ENCODE peak calls at places on chromosomes 7 and 10, in ten cellular contexts. One of them, this sample, is unnamed. For H3K36me3, the result is how much of the 10 kb centered on the place peaks cover.

GRCh38 chr7:5217851-5218331 is 27.9 kb downstream of the WIPI2 start:
- DNase-seq in neural progenitor cell: no peak
- DNase-seq in lower lobe of right lung: peak
- DNase-seq in CD8-positive, alpha-beta T cell: no peak
- DNase-seq in heart right ventricle: no peak
- DNase-seq in hepatocyte: no peak
- DNase-seq in gastrocnemius medialis: no peak
- DNase-seq in upper lobe of right lung: peak
- DNase-seq in OCI-LY7: no peak
- DNase-seq in kidney: peak
- DNase-seq in this sample: no peak

GRCh38 chr10:26251925-26252324 is 35.4 kb downstream of the GAD2 start:
- DNase-seq in neural progenitor cell: no peak
- DNase-seq in lower lobe of right lung: no peak
- DNase-seq in CD8-positive, alpha-beta T cell: no peak
- DNase-seq in heart right ventricle: no peak
- DNase-seq in hepatocyte: no peak
- DNase-seq in gastrocnemius medialis: no peak
- DNase-seq in upper lobe of right lung: no peak
- DNase-seq in OCI-LY7: no peak
- DNase-seq in kidney: no peak
- DNase-seq in this sample: peak

GRCh38 chr7:112779667-112780066 is 10.5 kb downstream of the TMEM168 start:
- DNase-seq in neural progenitor cell: no peak
- DNase-seq in lower lobe of right lung: no peak
- DNase-seq in CD8-positive, alpha-beta T cell: no peak
- DNase-seq in heart right ventricle: no peak
- DNase-seq in hepatocyte: no peak
- DNase-seq in gastrocnemius medialis: no peak
- DNase-seq in upper lobe of right lung: no peak
- DNase-seq in OCI-LY7: no peak
- DNase-seq in kidney: no peak
- DNase-seq in this sample: no peak

GRCh38 chr10:125722811-125723210 is 3.3 kb downstream of the EDRF1 start:
- DNase-seq in neural progenitor cell: no peak
- DNase-seq in lower lobe of right lung: no peak
- DNase-seq in CD8-positive, alpha-beta T cell: no peak
- DNase-seq in heart right ventricle: no peak
- DNase-seq in hepatocyte: no peak
- DNase-seq in gastrocnemius medialis: no peak
- DNase-seq in upper lobe of right lung: no peak
- DNase-seq in OCI-LY7: no peak
- DNase-seq in kidney: no peak
- DNase-seq in this sample: no peak

GRCh38 chr10:666237-667012 is 23.0 kb downstream of the DIP2C start:
- DNase-seq in neural progenitor cell: no peak
- DNase-seq in lower lobe of right lung: no peak
- DNase-seq in CD8-positive, alpha-beta T cell: no peak
- DNase-seq in heart right ventricle: no peak
- DNase-seq in hepatocyte: no peak
- DNase-seq in gastrocnemius medialis: no peak
- DNase-seq in upper lobe of right lung: peak
- DNase-seq in OCI-LY7: no peak
- DNase-seq in kidney: no peak
- DNase-seq in this sample: no peak

GRCh38 chr10:132138596-132138995 is 48.2 kb upstream of the DPYSL4 start:
- DNase-seq in neural progenitor cell: no peak
- DNase-seq in lower lobe of right lung: peak
- DNase-seq in CD8-positive, alpha-beta T cell: no peak
- DNase-seq in heart right ventricle: peak
- DNase-seq in hepatocyte: no peak
- DNase-seq in gastrocnemius medialis: no peak
- DNase-seq in upper lobe of right lung: no peak
- DNase-seq in OCI-LY7: no peak
- DNase-seq in kidney: peak
- DNase-seq in this sample: no peak

GRCh38 chr7:80127412-80128150 is 7.0 kb upstream of the GNAI1 start:
- DNase-seq in neural progenitor cell: peak
- DNase-seq in lower lobe of right lung: no peak
- DNase-seq in CD8-positive, alpha-beta T cell: no peak
- DNase-seq in heart right ventricle: no peak
- DNase-seq in hepatocyte: peak
- DNase-seq in gastrocnemius medialis: no peak
- DNase-seq in upper lobe of right lung: no peak
- DNase-seq in OCI-LY7: no peak
- DNase-seq in kidney: no peak
- DNase-seq in this sample: peak

GRCh38 chr7:38929460-38930171 is 20.6 kb upstream of the VPS41 start:
- DNase-seq in neural progenitor cell: no peak
- DNase-seq in lower lobe of right lung: peak
- DNase-seq in CD8-positive, alpha-beta T cell: no peak
- DNase-seq in heart right ventricle: no peak
- DNase-seq in hepatocyte: no peak
- DNase-seq in gastrocnemius medialis: no peak
- DNase-seq in upper lobe of right lung: no peak
- DNase-seq in OCI-LY7: no peak
- DNase-seq in kidney: no peak
- DNase-seq in this sample: no peak

GRCh38 chr7:125530553-125530952 is 600.9 kb upstream of the POT1 start:
- DNase-seq in neural progenitor cell: no peak
- DNase-seq in lower lobe of right lung: no peak
- DNase-seq in CD8-positive, alpha-beta T cell: no peak
- DNase-seq in heart right ventricle: no peak
- DNase-seq in hepatocyte: no peak
- DNase-seq in gastrocnemius medialis: no peak
- DNase-seq in upper lobe of right lung: no peak
- DNase-seq in OCI-LY7: no peak
- DNase-seq in kidney: no peak
- DNase-seq in this sample: no peak

GRCh38 chr10:113042961-113043360 is 92.9 kb downstream of the TCF7L2 start:
- DNase-seq in neural progenitor cell: no peak
- DNase-seq in lower lobe of right lung: no peak
- DNase-seq in CD8-positive, alpha-beta T cell: no peak
- DNase-seq in heart right ventricle: no peak
- DNase-seq in hepatocyte: no peak
- DNase-seq in gastrocnemius medialis: no peak
- DNase-seq in upper lobe of right lung: no peak
- DNase-seq in OCI-LY7: no peak
- DNase-seq in kidney: no peak
- DNase-seq in this sample: no peak

GRCh38 chr10:131656009-131656408 is 244.8 kb upstream of the PPP2R2D start:
- DNase-seq in neural progenitor cell: no peak
- DNase-seq in lower lobe of right lung: no peak
- DNase-seq in CD8-positive, alpha-beta T cell: no peak
- DNase-seq in heart right ventricle: no peak
- DNase-seq in hepatocyte: no peak
- DNase-seq in gastrocnemius medialis: no peak
- DNase-seq in upper lobe of right lung: no peak
- DNase-seq in OCI-LY7: no peak
- DNase-seq in kidney: peak
- DNase-seq in this sample: no peak

GRCh38 chr10:10996966-10997620 is 20.6 kb upstream of the CELF2 start:
- DNase-seq in neural progenitor cell: no peak
- DNase-seq in lower lobe of right lung: no peak
- DNase-seq in CD8-positive, alpha-beta T cell: no peak
- DNase-seq in heart right ventricle: no peak
- DNase-seq in hepatocyte: no peak
- DNase-seq in gastrocnemius medialis: no peak
- DNase-seq in upper lobe of right lung: no peak
- DNase-seq in OCI-LY7: no peak
- DNase-seq in kidney: no peak
- DNase-seq in this sample: no peak

GRCh38 chr7:65927489-65928448 is 54.2 kb downstream of the GUSB start:
- DNase-seq in neural progenitor cell: no peak
- DNase-seq in lower lobe of right lung: no peak
- DNase-seq in CD8-positive, alpha-beta T cell: no peak
- DNase-seq in heart right ventricle: no peak
- DNase-seq in hepatocyte: peak
- DNase-seq in gastrocnemius medialis: no peak
- DNase-seq in upper lobe of right lung: no peak
- DNase-seq in OCI-LY7: no peak
- DNase-seq in kidney: no peak
- DNase-seq in this sample: no peak

GRCh38 chr10:21379143-21379542 is 146.3 kb downstream of the SKIDA1 start:
- DNase-seq in neural progenitor cell: no peak
- DNase-seq in lower lobe of right lung: no peak
- DNase-seq in CD8-positive, alpha-beta T cell: no peak
- DNase-seq in heart right ventricle: no peak
- DNase-seq in hepatocyte: no peak
- DNase-seq in gastrocnemius medialis: no peak
- DNase-seq in upper lobe of right lung: no peak
- DNase-seq in OCI-LY7: no peak
- DNase-seq in kidney: no peak
- DNase-seq in this sample: no peak

DNA sequence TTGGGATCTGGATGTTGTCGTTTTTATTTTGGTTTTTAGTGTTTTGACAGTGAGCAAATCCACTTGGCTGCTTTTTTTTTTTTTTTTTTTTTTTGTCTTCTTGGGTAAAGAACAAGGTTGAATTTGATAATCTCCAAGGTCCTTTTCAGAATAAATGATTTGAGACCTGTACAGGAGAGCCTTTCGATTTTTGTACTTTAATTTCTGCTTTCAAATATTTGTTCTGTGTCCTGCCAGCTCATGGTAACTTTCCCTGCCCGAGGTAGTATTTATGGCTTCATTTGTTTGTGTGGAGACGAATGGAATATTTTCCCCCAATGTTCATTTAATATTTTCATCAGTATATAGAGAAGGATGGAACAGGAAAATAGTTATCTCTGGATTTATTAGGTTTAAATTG is 19.9 kb downstream of the WAC start:
- DNase-seq in neural progenitor cell: no peak
- DNase-seq in lower lobe of right lung: no peak
- DNase-seq in CD8-positive, alpha-beta T cell: no peak
- DNase-seq in heart right ventricle: no peak
- DNase-seq in hepatocyte: no peak
- DNase-seq in gastrocnemius medialis: no peak
- DNase-seq in upper lobe of right lung: no peak
- DNase-seq in OCI-LY7: no peak
- DNase-seq in kidney: no peak
- DNase-seq in this sample: no peak
- H3K36me3 ChIP-seq in neural progenitor cell: under half
- H3K36me3 ChIP-seq in lower lobe of right lung: half or more
- H3K36me3 ChIP-seq in CD8-positive, alpha-beta T cell: under half
- H3K36me3 ChIP-seq in heart right ventricle: under half
- H3K36me3 ChIP-seq in hepatocyte: under half
- H3K36me3 ChIP-seq in gastrocnemius medialis: under half
- H3K36me3 ChIP-seq in upper lobe of right lung: under half
- H3K36me3 ChIP-seq in OCI-LY7: half or more
- H3K36me3 ChIP-seq in kidney: under half
- H3K36me3 ChIP-seq in this sample: under half

GRCh38 chr7:117322741-117323584 is at the start of gene WNT2:
- DNase-seq in neural progenitor cell: peak
- DNase-seq in lower lobe of right lung: no peak
- DNase-seq in CD8-positive, alpha-beta T cell: no peak
- DNase-seq in heart right ventricle: no peak
- DNase-seq in hepatocyte: peak
- DNase-seq in gastrocnemius medialis: no peak
- DNase-seq in upper lobe of right lung: no peak
- DNase-seq in OCI-LY7: no peak
- DNase-seq in kidney: no peak
- DNase-seq in this sample: no peak
- H3K4me3 ChIP-seq in neural progenitor cell: peak
- H3K4me3 ChIP-seq in lower lobe of right lung: peak
- H3K4me3 ChIP-seq in CD8-positive, alpha-beta T cell: no peak
- H3K4me3 ChIP-seq in heart right ventricle: peak
- H3K4me3 ChIP-seq in hepatocyte: peak
- H3K4me3 ChIP-seq in gastrocnemius medialis: peak
- H3K4me3 ChIP-seq in upper lobe of right lung: peak
- H3K4me3 ChIP-seq in OCI-LY7: no peak
- H3K4me3 ChIP-seq in kidney: peak
- H3K4me3 ChIP-seq in this sample: peak

GRCh38 chr10:52780391-52781155 is 8.0 kb upstream of the MBL2 start:
- DNase-seq in neural progenitor cell: no peak
- DNase-seq in lower lobe of right lung: no peak
- DNase-seq in CD8-positive, alpha-beta T cell: no peak
- DNase-seq in heart right ventricle: no peak
- DNase-seq in hepatocyte: no peak
- DNase-seq in gastrocnemius medialis: no peak
- DNase-seq in upper lobe of right lung: no peak
- DNase-seq in OCI-LY7: no peak
- DNase-seq in kidney: no peak
- DNase-seq in this sample: no peak
- TF ChIP-seq CTCF in neural progenitor cell: no peak
- TF ChIP-seq CTCF in lower lobe of right lung: no peak
- TF ChIP-seq CTCF in CD8-positive, alpha-beta T cell: no peak
- TF ChIP-seq CTCF in heart right ventricle: no peak
- TF ChIP-seq CTCF in hepatocyte: no peak
- TF ChIP-seq CTCF in gastrocnemius medialis: no peak
- TF ChIP-seq CTCF in upper lobe of right lung: no peak
- TF ChIP-seq CTCF in OCI-LY7: no peak
- TF ChIP-seq CTCF in kidney: no peak
- TF ChIP-seq CTCF in this sample: no peak

GRCh38 chr7:127704211-127704610 is 52.2 kb downstream of the SND1 start:
- DNase-seq in neural progenitor cell: no peak
- DNase-seq in lower lobe of right lung: no peak
- DNase-seq in CD8-positive, alpha-beta T cell: no peak
- DNase-seq in heart right ventricle: no peak
- DNase-seq in hepatocyte: no peak
- DNase-seq in gastrocnemius medialis: no peak
- DNase-seq in upper lobe of right lung: no peak
- DNase-seq in OCI-LY7: no peak
- DNase-seq in kidney: no peak
- DNase-seq in this sample: no peak

GRCh38 chr7:127708201-127708600 is 56.2 kb downstream of the SND1 start:
- DNase-seq in neural progenitor cell: no peak
- DNase-seq in lower lobe of right lung: no peak
- DNase-seq in CD8-positive, alpha-beta T cell: no peak
- DNase-seq in heart right ventricle: no peak
- DNase-seq in hepatocyte: no peak
- DNase-seq in gastrocnemius medialis: no peak
- DNase-seq in upper lobe of right lung: no peak
- DNase-seq in OCI-LY7: no peak
- DNase-seq in kidney: no peak
- DNase-seq in this sample: no peak

GRCh38 chr7:127705461-127705959 is 53.5 kb downstream of the SND1 start:
- DNase-seq in neural progenitor cell: no peak
- DNase-seq in lower lobe of right lung: no peak
- DNase-seq in CD8-positive, alpha-beta T cell: no peak
- DNase-seq in heart right ventricle: no peak
- DNase-seq in hepatocyte: no peak
- DNase-seq in gastrocnemius medialis: no peak
- DNase-seq in upper lobe of right lung: no peak
- DNase-seq in OCI-LY7: no peak
- DNase-seq in kidney: no peak
- DNase-seq in this sample: peak

GRCh38 chr7:127708788-127709187 is 56.8 kb downstream of the SND1 start:
- DNase-seq in neural progenitor cell: peak
- DNase-seq in lower lobe of right lung: no peak
- DNase-seq in CD8-positive, alpha-beta T cell: peak
- DNase-seq in heart right ventricle: no peak
- DNase-seq in hepatocyte: peak
- DNase-seq in gastrocnemius medialis: peak
- DNase-seq in upper lobe of right lung: no peak
- DNase-seq in OCI-LY7: peak
- DNase-seq in kidney: no peak
- DNase-seq in this sample: peak

DNA sequence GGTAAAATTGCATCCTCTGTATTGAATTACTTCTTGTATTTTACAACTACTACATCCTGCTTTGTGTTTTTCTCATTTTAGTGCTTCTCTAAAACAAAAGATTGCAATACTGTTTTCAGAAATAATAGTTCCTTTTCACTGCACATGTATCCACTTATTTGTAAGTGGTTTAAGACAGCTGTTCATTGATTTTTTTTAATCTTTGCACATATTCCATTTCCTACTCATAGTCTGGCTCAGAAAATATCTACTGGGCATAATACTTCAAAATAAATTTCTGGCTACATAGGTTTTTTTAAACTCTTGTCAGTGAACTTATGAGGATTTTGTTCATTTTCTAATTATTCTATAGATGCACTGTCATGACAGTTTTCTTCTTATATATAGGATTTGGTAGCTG is 54.8 kb downstream of the SND1 start:
- DNase-seq in neural progenitor cell: no peak
- DNase-seq in lower lobe of right lung: no peak
- DNase-seq in CD8-positive, alpha-beta T cell: no peak
- DNase-seq in heart right ventricle: no peak
- DNase-seq in hepatocyte: no peak
- DNase-seq in gastrocnemius medialis: no peak
- DNase-seq in upper lobe of right lung: no peak
- DNase-seq in OCI-LY7: no peak
- DNase-seq in kidney: no peak
- DNase-seq in this sample: no peak
- H3K36me3 ChIP-seq in neural progenitor cell: under half
- H3K36me3 ChIP-seq in lower lobe of right lung: half or more
- H3K36me3 ChIP-seq in CD8-positive, alpha-beta T cell: under half
- H3K36me3 ChIP-seq in heart right ventricle: under half
- H3K36me3 ChIP-seq in hepatocyte: under half
- H3K36me3 ChIP-seq in gastrocnemius medialis: under half
- H3K36me3 ChIP-seq in upper lobe of right lung: half or more
- H3K36me3 ChIP-seq in OCI-LY7: half or more
- H3K36me3 ChIP-seq in kidney: under half
- H3K36me3 ChIP-seq in this sample: under half

This sample was measured in bronchial epithelial cell.